ENCODE peak calls at places on chromosomes 6 and 20, in four cellular contexts. G, J, S and O are unnamed samples.
A peak's percentile ranks its signal among the peaks of the same experiment; 100 is the strongest.

GRCh38 chr20:44153636-44154043 is 33.3 kb downstream of the JPH2 start:
- DNase-seq in J (no peak), G (no peak), S (no peak), O (peak; percentile 27)

GRCh38 chr20:35091808-35092523 is 641 bp downstream of the TRPC4AP start:
- DNase-seq in S (no peak), G (no peak), J (no peak), O (no peak)

GRCh38 chr20:58986968-58987517 is 6.0 kb downstream of the NELFCD start:
- DNase-seq in G (no peak), J (no peak), S (no peak), O (no peak)

GRCh38 chr6:28982476-28983266 is 22.4 kb downstream of the ZNF311 start:
- DNase-seq in S (peak; percentile 50), J (no peak), G (no peak), O (no peak)

GRCh38 chr6:164690241-164690640 is 619.2 kb downstream of the C6orf118 start:
- DNase-seq in S (no peak), G (no peak), J (no peak), O (no peak)

GRCh38 chr6:3322366-3322890 is 63.7 kb downstream of the PSMG4 start:
- DNase-seq in J (no peak), S (no peak), G (no peak), O (no peak)

GRCh38 chr6:13006578-13007300 is 290.2 kb downstream of the PHACTR1 start:
- DNase-seq in S (no peak), J (no peak), G (no peak), O (no peak)

GRCh38 chr6:132715204-132715603 is 1.3 kb upstream of the VNN1 start:
- DNase-seq in S (peak; percentile 25), G (no peak), J (no peak), O (no peak)

GRCh38 chr6:66277400-66277799 is 570.4 kb upstream of the EYS start:
- DNase-seq in S (no peak), G (no peak), J (no peak), O (no peak)

GRCh38 chr20:45138451-45139300 is 14.4 kb upstream of the WFDC12 start:
- DNase-seq in G (no peak), S (no peak), J (peak; percentile 31), O (peak; percentile 16)